ENCODE peak calls at places on chromosomes 3 and 15, in eight cellular contexts. One of them, this sample, is unnamed.

GRCh38 chr15:37536967-37537624 is 397.3 kb upstream of the TMCO5A start:
- DNase-seq in NCI-H2081: no peak
- DNase-seq in Caco-2: no peak
- DNase-seq in activated CD4-positive, alpha-beta T cell treated with anti-CD3 and anti-CD28 coated beads, Interleukin-2, amount 50 U/mL, for 1 hour: no peak
- DNase-seq in right atrium auricular region: no peak
- DNase-seq in suprapubic skin: no peak
- DNase-seq in uterus: no peak
- DNase-seq in stimulated activated CD4-positive, alpha-beta T cell treated with anti-CD3 and anti-CD28 coated beads, Interleukin-1b, Interleukin-23, amount 100 ng/mL, for 1 hour: no peak
- DNase-seq in this sample: no peak

GRCh38 chr3:10933470-10933957 is 59.0 kb upstream of the SLC6A1 start:
- DNase-seq in Caco-2: peak; percentile 2
- DNase-seq in right atrium auricular region: no peak
- DNase-seq in activated CD4-positive, alpha-beta T cell treated with anti-CD3 and anti-CD28 coated beads, Interleukin-2, amount 50 U/mL, for 1 hour: no peak
- DNase-seq in stimulated activated CD4-positive, alpha-beta T cell treated with anti-CD3 and anti-CD28 coated beads, Interleukin-1b, Interleukin-23, amount 100 ng/mL, for 1 hour: no peak
- DNase-seq in uterus: no peak
- DNase-seq in NCI-H2081: no peak
- DNase-seq in suprapubic skin: peak; percentile 47
- DNase-seq in this sample: no peak

GRCh38 chr15:88759872-88760271 is 43.4 kb upstream of the ACAN start:
- DNase-seq in NCI-H2081: no peak
- DNase-seq in stimulated activated CD4-positive, alpha-beta T cell treated with anti-CD3 and anti-CD28 coated beads, Interleukin-1b, Interleukin-23, amount 100 ng/mL, for 1 hour: no peak
- DNase-seq in uterus: no peak
- DNase-seq in Caco-2: no peak
- DNase-seq in suprapubic skin: no peak
- DNase-seq in activated CD4-positive, alpha-beta T cell treated with anti-CD3 and anti-CD28 coated beads, Interleukin-2, amount 50 U/mL, for 1 hour: no peak
- DNase-seq in right atrium auricular region: no peak
- DNase-seq in this sample: no peak

GRCh38 chr3:157103280-157103679 is 56.7 kb downstream of the CCNL1 start:
- DNase-seq in uterus: no peak
- DNase-seq in activated CD4-positive, alpha-beta T cell treated with anti-CD3 and anti-CD28 coated beads, Interleukin-2, amount 50 U/mL, for 1 hour: no peak
- DNase-seq in Caco-2: no peak
- DNase-seq in stimulated activated CD4-positive, alpha-beta T cell treated with anti-CD3 and anti-CD28 coated beads, Interleukin-1b, Interleukin-23, amount 100 ng/mL, for 1 hour: no peak
- DNase-seq in suprapubic skin: no peak
- DNase-seq in NCI-H2081: no peak
- DNase-seq in right atrium auricular region: no peak
- DNase-seq in this sample: no peak

GRCh38 chr3:170056710-170057454 is 19.1 kb downstream of the GPR160 start:
- DNase-seq in activated CD4-positive, alpha-beta T cell treated with anti-CD3 and anti-CD28 coated beads, Interleukin-2, amount 50 U/mL, for 1 hour: no peak
- DNase-seq in uterus: no peak
- DNase-seq in right atrium auricular region: no peak
- DNase-seq in NCI-H2081: no peak
- DNase-seq in Caco-2: no peak
- DNase-seq in suprapubic skin: no peak
- DNase-seq in stimulated activated CD4-positive, alpha-beta T cell treated with anti-CD3 and anti-CD28 coated beads, Interleukin-1b, Interleukin-23, amount 100 ng/mL, for 1 hour: no peak
- DNase-seq in this sample: no peak

GRCh38 chr15:42727740-42728355 is 9.1 kb downstream of the CDAN1 start:
- DNase-seq in uterus: no peak
- DNase-seq in suprapubic skin: no peak
- DNase-seq in NCI-H2081: no peak
- DNase-seq in stimulated activated CD4-positive, alpha-beta T cell treated with anti-CD3 and anti-CD28 coated beads, Interleukin-1b, Interleukin-23, amount 100 ng/mL, for 1 hour: no peak
- DNase-seq in right atrium auricular region: no peak
- DNase-seq in activated CD4-positive, alpha-beta T cell treated with anti-CD3 and anti-CD28 coated beads, Interleukin-2, amount 50 U/mL, for 1 hour: no peak
- DNase-seq in Caco-2: no peak
- DNase-seq in this sample: no peak

GRCh38 chr3:72105306-72105705 is 320.4 kb upstream of the PROK2 start:
- DNase-seq in Caco-2: no peak
- DNase-seq in uterus: no peak
- DNase-seq in suprapubic skin: no peak
- DNase-seq in right atrium auricular region: no peak
- DNase-seq in NCI-H2081: no peak
- DNase-seq in stimulated activated CD4-positive, alpha-beta T cell treated with anti-CD3 and anti-CD28 coated beads, Interleukin-1b, Interleukin-23, amount 100 ng/mL, for 1 hour: no peak
- DNase-seq in activated CD4-positive, alpha-beta T cell treated with anti-CD3 and anti-CD28 coated beads, Interleukin-2, amount 50 U/mL, for 1 hour: no peak
- DNase-seq in this sample: no peak

GRCh38 chr15:87944051-87944450 is 312.5 kb downstream of the NTRK3 start:
- DNase-seq in right atrium auricular region: no peak
- DNase-seq in NCI-H2081: no peak
- DNase-seq in Caco-2: no peak
- DNase-seq in uterus: peak; percentile 78
- DNase-seq in suprapubic skin: no peak
- DNase-seq in stimulated activated CD4-positive, alpha-beta T cell treated with anti-CD3 and anti-CD28 coated beads, Interleukin-1b, Interleukin-23, amount 100 ng/mL, for 1 hour: no peak
- DNase-seq in activated CD4-positive, alpha-beta T cell treated with anti-CD3 and anti-CD28 coated beads, Interleukin-2, amount 50 U/mL, for 1 hour: no peak
- DNase-seq in this sample: no peak

GRCh38 chr3:116767726-116768125 is 58.1 kb downstream of the TUSC7 start:
- DNase-seq in activated CD4-positive, alpha-beta T cell treated with anti-CD3 and anti-CD28 coated beads, Interleukin-2, amount 50 U/mL, for 1 hour: no peak
- DNase-seq in Caco-2: no peak
- DNase-seq in right atrium auricular region: no peak
- DNase-seq in uterus: no peak
- DNase-seq in stimulated activated CD4-positive, alpha-beta T cell treated with anti-CD3 and anti-CD28 coated beads, Interleukin-1b, Interleukin-23, amount 100 ng/mL, for 1 hour: no peak
- DNase-seq in suprapubic skin: no peak
- DNase-seq in NCI-H2081: no peak
- DNase-seq in this sample: no peak

GRCh38 chr3:190718097-190718496 is 144.4 kb downstream of the GMNC start:
- DNase-seq in Caco-2: no peak
- DNase-seq in stimulated activated CD4-positive, alpha-beta T cell treated with anti-CD3 and anti-CD28 coated beads, Interleukin-1b, Interleukin-23, amount 100 ng/mL, for 1 hour: no peak
- DNase-seq in uterus: no peak
- DNase-seq in NCI-H2081: no peak
- DNase-seq in activated CD4-positive, alpha-beta T cell treated with anti-CD3 and anti-CD28 coated beads, Interleukin-2, amount 50 U/mL, for 1 hour: no peak
- DNase-seq in suprapubic skin: no peak
- DNase-seq in right atrium auricular region: no peak
- DNase-seq in this sample: no peak

GRCh38 chr3:197003461-197004385 is 25.9 kb downstream of the MELTF start:
- DNase-seq in suprapubic skin: peak; percentile 69
- DNase-seq in right atrium auricular region: no peak
- DNase-seq in uterus: peak; percentile 26
- DNase-seq in stimulated activated CD4-positive, alpha-beta T cell treated with anti-CD3 and anti-CD28 coated beads, Interleukin-1b, Interleukin-23, amount 100 ng/mL, for 1 hour: no peak
- DNase-seq in NCI-H2081: no peak
- DNase-seq in Caco-2: peak; percentile 43
- DNase-seq in activated CD4-positive, alpha-beta T cell treated with anti-CD3 and anti-CD28 coated beads, Interleukin-2, amount 50 U/mL, for 1 hour: peak; percentile 17
- DNase-seq in this sample: no peak

GRCh38 chr3:125967156-125967555 is 1.8 kb upstream of the ROPN1B start:
- DNase-seq in right atrium auricular region: no peak
- DNase-seq in uterus: no peak
- DNase-seq in stimulated activated CD4-positive, alpha-beta T cell treated with anti-CD3 and anti-CD28 coated beads, Interleukin-1b, Interleukin-23, amount 100 ng/mL, for 1 hour: no peak
- DNase-seq in suprapubic skin: no peak
- DNase-seq in activated CD4-positive, alpha-beta T cell treated with anti-CD3 and anti-CD28 coated beads, Interleukin-2, amount 50 U/mL, for 1 hour: no peak
- DNase-seq in NCI-H2081: peak; percentile 64
- DNase-seq in Caco-2: no peak
- DNase-seq in this sample: no peak

GRCh38 chr15:66673410-66674322 is 28.4 kb upstream of the SMAD6 start:
- DNase-seq in suprapubic skin: no peak
- DNase-seq in NCI-H2081: no peak
- DNase-seq in right atrium auricular region: no peak
- DNase-seq in activated CD4-positive, alpha-beta T cell treated with anti-CD3 and anti-CD28 coated beads, Interleukin-2, amount 50 U/mL, for 1 hour: peak; percentile 23
- DNase-seq in stimulated activated CD4-positive, alpha-beta T cell treated with anti-CD3 and anti-CD28 coated beads, Interleukin-1b, Interleukin-23, amount 100 ng/mL, for 1 hour: no peak
- DNase-seq in Caco-2: peak; percentile 52
- DNase-seq in uterus: no peak
- DNase-seq in this sample: no peak

GRCh38 chr3:56985460-56986327 is 74.8 kb upstream of the SPATA12 start:
- DNase-seq in Caco-2: no peak
- DNase-seq in activated CD4-positive, alpha-beta T cell treated with anti-CD3 and anti-CD28 coated beads, Interleukin-2, amount 50 U/mL, for 1 hour: no peak
- DNase-seq in suprapubic skin: no peak
- DNase-seq in NCI-H2081: no peak
- DNase-seq in uterus: no peak
- DNase-seq in stimulated activated CD4-positive, alpha-beta T cell treated with anti-CD3 and anti-CD28 coated beads, Interleukin-1b, Interleukin-23, amount 100 ng/mL, for 1 hour: no peak
- DNase-seq in right atrium auricular region: no peak
- DNase-seq in this sample: no peak